ENCODE peak calls at places on chromosomes 5 and 9, in seven cellular contexts. R, A, K, S, Q, W and C are unnamed samples.

GRCh38 chr9:121684381-121685145 is 33.1 kb downstream of the DAB2IP start:
- DNase-seq in R (no peak), A (peak), K (peak), S (no peak), Q (no peak), W (no peak), C (peak)

GRCh38 chr5:33270671-33271070 is 170.1 kb upstream of the TARS1 start:
- DNase-seq in R (no peak), A (no peak), K (no peak), S (no peak), Q (no peak), W (no peak), C (no peak)

GRCh38 chr5:168174376-168174775 is 117.1 kb upstream of the WWC1 start:
- DNase-seq in R (no peak), A (no peak), K (no peak), S (no peak), Q (no peak), W (no peak), C (no peak)

GRCh38 chr9:65410926-65411325 is 125.9 kb upstream of the FOXD4L5 start:
- DNase-seq in R (no peak), A (no peak), K (no peak), S (no peak), Q (no peak), W (no peak), C (no peak)

GRCh38 chr9:71706172-71706571 is 62.1 kb downstream of the CEMIP2 start:
- DNase-seq in R (no peak), A (no peak), K (no peak), S (no peak), Q (no peak), W (no peak), C (no peak)

GRCh38 chr9:80775515-80775914 is 913.8 kb downstream of the TLE1 start:
- DNase-seq in R (no peak), A (no peak), K (no peak), S (no peak), Q (no peak), W (no peak), C (no peak)

GRCh38 chr9:6584881-6585597 is 60.5 kb downstream of the GLDC start:
- DNase-seq in R (no peak), A (no peak), K (no peak), S (no peak), Q (no peak), W (no peak), C (no peak)

GRCh38 chr9:7967851-7968250 is 168.3 kb upstream of the DMAC1 start:
- DNase-seq in R (no peak), A (no peak), K (no peak), S (no peak), Q (no peak), W (no peak), C (no peak)